ENCODE peak calls at places on chromosomes 12 and 14, in eight cellular contexts. One of them, this sample, is unnamed.

GRCh38 chr12:61538951-61539350 is 721.3 kb upstream of the USP15 start:
- DNase-seq in endothelial cell: peak
- DNase-seq in hippocampal formation: no peak
- DNase-seq in NCI-H1092: no peak
- DNase-seq in LHCN-M2: no peak
- DNase-seq in astrocyte: no peak
- DNase-seq in activated CD8-positive, alpha-beta memory T cell treated with anti-CD3 and anti-CD28 coated beads for 1 hour: no peak
- DNase-seq in psoas muscle: no peak
- DNase-seq in this sample: no peak

GRCh38 chr14:73829526-73830431 is 21.9 kb upstream of the PTGR2 start:
- DNase-seq in endothelial cell: no peak
- DNase-seq in hippocampal formation: no peak
- DNase-seq in NCI-H1092: no peak
- DNase-seq in LHCN-M2: peak
- DNase-seq in astrocyte: peak
- DNase-seq in activated CD8-positive, alpha-beta memory T cell treated with anti-CD3 and anti-CD28 coated beads for 1 hour: no peak
- DNase-seq in psoas muscle: no peak
- DNase-seq in this sample: no peak

GRCh38 chr12:89960011-89960507 is 251.4 kb upstream of the ATP2B1 start:
- DNase-seq in endothelial cell: no peak
- DNase-seq in hippocampal formation: no peak
- DNase-seq in NCI-H1092: no peak
- DNase-seq in LHCN-M2: peak
- DNase-seq in astrocyte: peak
- DNase-seq in activated CD8-positive, alpha-beta memory T cell treated with anti-CD3 and anti-CD28 coated beads for 1 hour: no peak
- DNase-seq in psoas muscle: no peak
- DNase-seq in this sample: peak

GRCh38 chr14:56117765-56118610 is at the start of gene PELI2:
- DNase-seq in endothelial cell: peak
- DNase-seq in hippocampal formation: peak
- DNase-seq in NCI-H1092: peak
- DNase-seq in LHCN-M2: peak
- DNase-seq in astrocyte: peak
- DNase-seq in activated CD8-positive, alpha-beta memory T cell treated with anti-CD3 and anti-CD28 coated beads for 1 hour: peak
- DNase-seq in psoas muscle: peak
- DNase-seq in this sample: peak

GRCh38 chr14:50757702-50758101 is 73.3 kb downstream of the NIN start:
- DNase-seq in endothelial cell: no peak
- DNase-seq in hippocampal formation: no peak
- DNase-seq in NCI-H1092: no peak
- DNase-seq in LHCN-M2: no peak
- DNase-seq in astrocyte: no peak
- DNase-seq in activated CD8-positive, alpha-beta memory T cell treated with anti-CD3 and anti-CD28 coated beads for 1 hour: no peak
- DNase-seq in psoas muscle: no peak
- DNase-seq in this sample: no peak

GRCh38 chr12:24617471-24617870 is 331.4 kb downstream of the BCAT1 start:
- DNase-seq in endothelial cell: no peak
- DNase-seq in hippocampal formation: no peak
- DNase-seq in NCI-H1092: no peak
- DNase-seq in LHCN-M2: peak
- DNase-seq in astrocyte: peak
- DNase-seq in activated CD8-positive, alpha-beta memory T cell treated with anti-CD3 and anti-CD28 coated beads for 1 hour: no peak
- DNase-seq in psoas muscle: no peak
- DNase-seq in this sample: no peak

GRCh38 chr12:50618864-50619609 is 114.3 kb downstream of the DIP2B start:
- DNase-seq in endothelial cell: no peak
- DNase-seq in hippocampal formation: no peak
- DNase-seq in NCI-H1092: no peak
- DNase-seq in LHCN-M2: no peak
- DNase-seq in astrocyte: peak
- DNase-seq in activated CD8-positive, alpha-beta memory T cell treated with anti-CD3 and anti-CD28 coated beads for 1 hour: no peak
- DNase-seq in psoas muscle: no peak
- DNase-seq in this sample: peak

GRCh38 chr14:57712698-57713097 is 153.2 kb downstream of the SLC35F4 start:
- DNase-seq in endothelial cell: no peak
- DNase-seq in hippocampal formation: no peak
- DNase-seq in NCI-H1092: no peak
- DNase-seq in LHCN-M2: no peak
- DNase-seq in astrocyte: no peak
- DNase-seq in activated CD8-positive, alpha-beta memory T cell treated with anti-CD3 and anti-CD28 coated beads for 1 hour: no peak
- DNase-seq in psoas muscle: no peak
- DNase-seq in this sample: no peak

GRCh38 chr12:55831407-55831880 is 2.1 kb upstream of the DNAJC14 start:
- DNase-seq in endothelial cell: no peak
- DNase-seq in hippocampal formation: no peak
- DNase-seq in NCI-H1092: no peak
- DNase-seq in LHCN-M2: peak
- DNase-seq in astrocyte: no peak
- DNase-seq in activated CD8-positive, alpha-beta memory T cell treated with anti-CD3 and anti-CD28 coated beads for 1 hour: no peak
- DNase-seq in psoas muscle: no peak
- DNase-seq in this sample: no peak

GRCh38 chr12:65962921-65963883 is 138.9 kb downstream of the HMGA2 start:
- DNase-seq in endothelial cell: peak
- DNase-seq in hippocampal formation: no peak
- DNase-seq in NCI-H1092: no peak
- DNase-seq in LHCN-M2: no peak
- DNase-seq in astrocyte: peak
- DNase-seq in activated CD8-positive, alpha-beta memory T cell treated with anti-CD3 and anti-CD28 coated beads for 1 hour: no peak
- DNase-seq in psoas muscle: no peak
- DNase-seq in this sample: no peak

GRCh38 chr12:119940881-119941280 is 48.2 kb upstream of the BICDL1 start:
- DNase-seq in endothelial cell: no peak
- DNase-seq in hippocampal formation: no peak
- DNase-seq in NCI-H1092: no peak
- DNase-seq in LHCN-M2: peak
- DNase-seq in astrocyte: peak
- DNase-seq in activated CD8-positive, alpha-beta memory T cell treated with anti-CD3 and anti-CD28 coated beads for 1 hour: no peak
- DNase-seq in psoas muscle: no peak
- DNase-seq in this sample: peak

GRCh38 chr14:57847096-57847495 is 18.8 kb downstream of the SLC35F4 start:
- DNase-seq in endothelial cell: no peak
- DNase-seq in hippocampal formation: no peak
- DNase-seq in NCI-H1092: no peak
- DNase-seq in LHCN-M2: no peak
- DNase-seq in astrocyte: no peak
- DNase-seq in activated CD8-positive, alpha-beta memory T cell treated with anti-CD3 and anti-CD28 coated beads for 1 hour: no peak
- DNase-seq in psoas muscle: no peak
- DNase-seq in this sample: no peak

GRCh38 chr12:43655586-43655985 is 103.0 kb downstream of the PUS7L start:
- DNase-seq in endothelial cell: no peak
- DNase-seq in hippocampal formation: no peak
- DNase-seq in NCI-H1092: no peak
- DNase-seq in LHCN-M2: peak
- DNase-seq in astrocyte: peak
- DNase-seq in activated CD8-positive, alpha-beta memory T cell treated with anti-CD3 and anti-CD28 coated beads for 1 hour: no peak
- DNase-seq in psoas muscle: no peak
- DNase-seq in this sample: peak

GRCh38 chr14:73713804-73714655 is at the start of gene PNMA1:
- DNase-seq in endothelial cell: peak
- DNase-seq in hippocampal formation: peak
- DNase-seq in NCI-H1092: peak
- DNase-seq in LHCN-M2: peak
- DNase-seq in astrocyte: peak
- DNase-seq in activated CD8-positive, alpha-beta memory T cell treated with anti-CD3 and anti-CD28 coated beads for 1 hour: peak
- DNase-seq in psoas muscle: peak
- DNase-seq in this sample: peak

GRCh38 chr12:65308601-65309071 is 30.2 kb downstream of the MSRB3 start:
- DNase-seq in endothelial cell: no peak
- DNase-seq in hippocampal formation: no peak
- DNase-seq in NCI-H1092: no peak
- DNase-seq in LHCN-M2: no peak
- DNase-seq in astrocyte: peak
- DNase-seq in activated CD8-positive, alpha-beta memory T cell treated with anti-CD3 and anti-CD28 coated beads for 1 hour: no peak
- DNase-seq in psoas muscle: no peak
- DNase-seq in this sample: no peak

This sample was measured in NCI-H226.